ENCODE peak calls at places on chromosomes 5 and 9, in ten cellular contexts. One of them, this sample, is unnamed.

GRCh38 chr9:136671646-136672430 is 9.1 kb downstream of the EGFL7 start:
- DNase-seq in fibroblast of mammary gland: no peak
- DNase-seq in T-helper 9 cell: peak
- DNase-seq in activated T-cell treated with anti-CD3 and anti-CD28 coated beads for 1 hour: peak
- DNase-seq in glomerular endothelial cell: no peak
- DNase-seq in left lung: no peak
- DNase-seq in NAMALWA: peak
- DNase-seq in EH: peak
- DNase-seq in activated T-helper 1 cell treated with Interleukin-2 at 50 U/mL for 16 hours: no peak
- DNase-seq in NCI-H146: no peak
- DNase-seq in this sample: no peak

GRCh38 chr5:138649316-138649720 is 74.1 kb upstream of the HSPA9 start:
- DNase-seq in fibroblast of mammary gland: no peak
- DNase-seq in T-helper 9 cell: no peak
- DNase-seq in activated T-cell treated with anti-CD3 and anti-CD28 coated beads for 1 hour: no peak
- DNase-seq in glomerular endothelial cell: no peak
- DNase-seq in left lung: peak
- DNase-seq in NAMALWA: no peak
- DNase-seq in EH: no peak
- DNase-seq in activated T-helper 1 cell treated with Interleukin-2 at 50 U/mL for 16 hours: no peak
- DNase-seq in NCI-H146: no peak
- DNase-seq in this sample: no peak

GRCh38 chr9:8140557-8140956 is 341.0 kb upstream of the DMAC1 start:
- DNase-seq in fibroblast of mammary gland: no peak
- DNase-seq in T-helper 9 cell: no peak
- DNase-seq in activated T-cell treated with anti-CD3 and anti-CD28 coated beads for 1 hour: no peak
- DNase-seq in glomerular endothelial cell: no peak
- DNase-seq in left lung: no peak
- DNase-seq in NAMALWA: no peak
- DNase-seq in EH: no peak
- DNase-seq in activated T-helper 1 cell treated with Interleukin-2 at 50 U/mL for 16 hours: no peak
- DNase-seq in NCI-H146: peak
- DNase-seq in this sample: no peak

GRCh38 chr9:129604766-129605163 is 16.1 kb downstream of the C9orf50 start:
- DNase-seq in fibroblast of mammary gland: no peak
- DNase-seq in T-helper 9 cell: no peak
- DNase-seq in activated T-cell treated with anti-CD3 and anti-CD28 coated beads for 1 hour: no peak
- DNase-seq in glomerular endothelial cell: no peak
- DNase-seq in left lung: peak
- DNase-seq in NAMALWA: no peak
- DNase-seq in EH: no peak
- DNase-seq in activated T-helper 1 cell treated with Interleukin-2 at 50 U/mL for 16 hours: no peak
- DNase-seq in NCI-H146: no peak
- DNase-seq in this sample: no peak

GRCh38 chr5:100706796-100707195 is 171.6 kb downstream of the FAM174A start:
- DNase-seq in fibroblast of mammary gland: peak
- DNase-seq in T-helper 9 cell: no peak
- DNase-seq in activated T-cell treated with anti-CD3 and anti-CD28 coated beads for 1 hour: no peak
- DNase-seq in glomerular endothelial cell: peak
- DNase-seq in left lung: no peak
- DNase-seq in NAMALWA: peak
- DNase-seq in EH: no peak
- DNase-seq in activated T-helper 1 cell treated with Interleukin-2 at 50 U/mL for 16 hours: no peak
- DNase-seq in NCI-H146: no peak
- DNase-seq in this sample: no peak

GRCh38 chr5:121695307-121695706 is 156.4 kb upstream of the FTMT start:
- DNase-seq in fibroblast of mammary gland: no peak
- DNase-seq in T-helper 9 cell: no peak
- DNase-seq in activated T-cell treated with anti-CD3 and anti-CD28 coated beads for 1 hour: no peak
- DNase-seq in glomerular endothelial cell: no peak
- DNase-seq in left lung: no peak
- DNase-seq in NAMALWA: no peak
- DNase-seq in EH: no peak
- DNase-seq in activated T-helper 1 cell treated with Interleukin-2 at 50 U/mL for 16 hours: no peak
- DNase-seq in NCI-H146: no peak
- DNase-seq in this sample: no peak

GRCh38 chr5:62256161-62257017 is 49.6 kb upstream of the KIF2A start:
- DNase-seq in fibroblast of mammary gland: no peak
- DNase-seq in T-helper 9 cell: no peak
- DNase-seq in activated T-cell treated with anti-CD3 and anti-CD28 coated beads for 1 hour: peak
- DNase-seq in glomerular endothelial cell: no peak
- DNase-seq in left lung: no peak
- DNase-seq in NAMALWA: peak
- DNase-seq in EH: no peak
- DNase-seq in activated T-helper 1 cell treated with Interleukin-2 at 50 U/mL for 16 hours: no peak
- DNase-seq in NCI-H146: no peak
- DNase-seq in this sample: no peak

GRCh38 chr5:108379722-108380530 is 2.0 kb downstream of the FBXL17 start:
- DNase-seq in fibroblast of mammary gland: peak
- DNase-seq in T-helper 9 cell: no peak
- DNase-seq in activated T-cell treated with anti-CD3 and anti-CD28 coated beads for 1 hour: no peak
- DNase-seq in glomerular endothelial cell: no peak
- DNase-seq in left lung: no peak
- DNase-seq in NAMALWA: peak
- DNase-seq in EH: peak
- DNase-seq in activated T-helper 1 cell treated with Interleukin-2 at 50 U/mL for 16 hours: no peak
- DNase-seq in NCI-H146: no peak
- DNase-seq in this sample: peak

GRCh38 chr5:79562351-79563246 is 48.7 kb upstream of the HOMER1 start:
- DNase-seq in fibroblast of mammary gland: peak
- DNase-seq in T-helper 9 cell: no peak
- DNase-seq in activated T-cell treated with anti-CD3 and anti-CD28 coated beads for 1 hour: no peak
- DNase-seq in glomerular endothelial cell: no peak
- DNase-seq in left lung: no peak
- DNase-seq in NAMALWA: no peak
- DNase-seq in EH: peak
- DNase-seq in activated T-helper 1 cell treated with Interleukin-2 at 50 U/mL for 16 hours: no peak
- DNase-seq in NCI-H146: no peak
- DNase-seq in this sample: no peak

GRCh38 chr5:153516503-153516902 is 26.0 kb downstream of the GRIA1 start:
- DNase-seq in fibroblast of mammary gland: no peak
- DNase-seq in T-helper 9 cell: no peak
- DNase-seq in activated T-cell treated with anti-CD3 and anti-CD28 coated beads for 1 hour: no peak
- DNase-seq in glomerular endothelial cell: no peak
- DNase-seq in left lung: no peak
- DNase-seq in NAMALWA: no peak
- DNase-seq in EH: no peak
- DNase-seq in activated T-helper 1 cell treated with Interleukin-2 at 50 U/mL for 16 hours: no peak
- DNase-seq in NCI-H146: peak
- DNase-seq in this sample: no peak

GRCh38 chr5:126975791-126976190 is 54.6 kb downstream of the MARCHF3 start:
- DNase-seq in fibroblast of mammary gland: no peak
- DNase-seq in T-helper 9 cell: no peak
- DNase-seq in activated T-cell treated with anti-CD3 and anti-CD28 coated beads for 1 hour: no peak
- DNase-seq in glomerular endothelial cell: no peak
- DNase-seq in left lung: no peak
- DNase-seq in NAMALWA: no peak
- DNase-seq in EH: no peak
- DNase-seq in activated T-helper 1 cell treated with Interleukin-2 at 50 U/mL for 16 hours: no peak
- DNase-seq in NCI-H146: peak
- DNase-seq in this sample: no peak

GRCh38 chr9:29514336-29514735 is 1941.1 kb upstream of the C9orf72 start:
- DNase-seq in fibroblast of mammary gland: peak
- DNase-seq in T-helper 9 cell: no peak
- DNase-seq in activated T-cell treated with anti-CD3 and anti-CD28 coated beads for 1 hour: no peak
- DNase-seq in glomerular endothelial cell: no peak
- DNase-seq in left lung: peak
- DNase-seq in NAMALWA: no peak
- DNase-seq in EH: no peak
- DNase-seq in activated T-helper 1 cell treated with Interleukin-2 at 50 U/mL for 16 hours: no peak
- DNase-seq in NCI-H146: peak
- DNase-seq in this sample: no peak

GRCh38 chr9:134633362-134634142 is 8.1 kb upstream of the COL5A1 start:
- DNase-seq in fibroblast of mammary gland: no peak
- DNase-seq in T-helper 9 cell: no peak
- DNase-seq in activated T-cell treated with anti-CD3 and anti-CD28 coated beads for 1 hour: no peak
- DNase-seq in glomerular endothelial cell: no peak
- DNase-seq in left lung: peak
- DNase-seq in NAMALWA: no peak
- DNase-seq in EH: no peak
- DNase-seq in activated T-helper 1 cell treated with Interleukin-2 at 50 U/mL for 16 hours: no peak
- DNase-seq in NCI-H146: no peak
- DNase-seq in this sample: no peak